ENCODE peak calls at places on chromosomes 16 and 17, in four cellular contexts. J is AG09319, N is posterior vena cava, A is H54. Q is an unnamed sample.

GRCh38 chr17:19248149-19248922 is 11.2 kb downstream of the EPN2 start:
- DNase-seq in A (no peak), N (no peak), J (no peak), Q (no peak)

GRCh38 chr17:31470592-31470991 is 79.1 kb downstream of the RAB11FIP4 start:
- DNase-seq in N (no peak), A (no peak), J (no peak), Q (no peak)

GRCh38 chr16:10168258-10168657 is 14.0 kb downstream of the GRIN2A start:
- DNase-seq in J (peak; percentile 7), N (no peak), A (no peak), Q (no peak)

GRCh38 chr16:55039511-55039910 is 108.8 kb downstream of the IRX5 start:
- DNase-seq in A (no peak), N (no peak), J (no peak), Q (no peak)

GRCh38 chr16:88303890-88304819 is 78.6 kb upstream of the ZNF469 start:
- DNase-seq in N (peak; percentile 91), J (peak; percentile 81), A (peak; percentile 78), Q (peak; percentile 92)

GRCh38 chr16:53773150-53773846 is 69.3 kb downstream of the FTO start:
- DNase-seq in J (no peak), A (peak; percentile 10), N (no peak), Q (peak; percentile 28)

GRCh38 chr16:50616386-50616785 is 64.7 kb downstream of the SNX20 start:
- DNase-seq in J (no peak), A (no peak), N (no peak), Q (no peak)

GRCh38 chr17:64773836-64774761 is 112.0 kb upstream of the SMURF2 start:
- DNase-seq in N (no peak), A (peak; percentile 87), J (peak; percentile 7), Q (no peak)

GRCh38 chr17:36869441-36869840 is 67.8 kb upstream of the LHX1 start:
- DNase-seq in J (no peak), A (no peak), N (no peak), Q (no peak)

GRCh38 chr17:3378321-3378720 is 7.8 kb downstream of the OR3A2 start:
- DNase-seq in J (no peak), A (no peak), N (no peak), Q (no peak)

GRCh38 chr17:78963378-78963777 is 16.3 kb downstream of the LGALS3BP start:
- DNase-seq in A (no peak), J (no peak), N (no peak), Q (no peak)

GRCh38 chr17:19986941-19987714 is 9.5 kb upstream of the AKAP10 start:
- DNase-seq in J (no peak), A (no peak), N (no peak), Q (no peak)

GRCh38 chr17:15507001-15507400 is 39.6 kb upstream of the CDRT4 start:
- DNase-seq in N (no peak), J (no peak), A (no peak), Q (no peak)

GRCh38 chr17:80991645-80992076 is at the start of gene CHMP6:
- DNase-seq in N (peak; percentile 93), J (peak; percentile 34), A (peak; percentile 78), Q (no peak)

GRCh38 chr17:78137392-78138203 is 7.0 kb downstream of the TMC8 start:
- DNase-seq in A (no peak), J (no peak), N (no peak), Q (no peak)

GRCh38 chr17:81923302-81924260 is 4.0 kb downstream of the MAFG start:
- DNase-seq in A (peak; percentile 96), J (no peak), N (peak; percentile 94), Q (no peak)

GRCh38 chr16:81445926-81446317 is 1.3 kb downstream of the CMIP start:
- DNase-seq in N (no peak), A (no peak), J (no peak), Q (no peak)

GRCh38 chr17:31598921-31599571 is 207.6 kb downstream of the RAB11FIP4 start:
- DNase-seq in J (no peak), A (no peak), N (peak; percentile 76), Q (no peak)

GRCh38 chr16:23124315-23124714 is 24.9 kb downstream of the USP31 start:
- DNase-seq in N (no peak), J (no peak), A (peak; percentile 45), Q (no peak)

GRCh38 chr17:40903129-40903847 is 18.2 kb upstream of the KRT20 start:
- DNase-seq in A (peak; percentile 51), J (no peak), N (no peak), Q (no peak)

GRCh38 chr16:17403859-17404545 is 66.8 kb downstream of the XYLT1 start:
- DNase-seq in N (no peak), J (no peak), A (no peak), Q (no peak)

GRCh38 chr17:53794875-53795274 is 27.9 kb upstream of the KIF2B start:
- DNase-seq in N (no peak), A (no peak), J (no peak), Q (no peak)

GRCh38 chr17:18115517-18115916 is 7.0 kb downstream of the MYO15A start:
- DNase-seq in A (no peak), N (no peak), J (no peak), Q (no peak)

Q was measured in AG04449.